ENCODE peak calls at places on chromosomes 7 and 10, in four cellular contexts. One of them, this sample, is unnamed.

GRCh38 chr10:3803884-3804741 is 19.1 kb upstream of the KLF6 start:
- DNase-seq in GM12878: no peak
- DNase-seq in K562: peak
- DNase-seq in HepG2: no peak
- DNase-seq in this sample: no peak

GRCh38 chr10:49661291-49661856 is 18.1 kb upstream of the C10orf53 start:
- DNase-seq in GM12878: no peak
- DNase-seq in K562: peak
- DNase-seq in HepG2: no peak
- DNase-seq in this sample: no peak

GRCh38 chr10:44873156-44873555 is 38.0 kb upstream of the TMEM72 start:
- DNase-seq in GM12878: no peak
- DNase-seq in K562: no peak
- DNase-seq in HepG2: no peak
- DNase-seq in this sample: no peak

GRCh38 chr7:151491859-151492258 is 27.8 kb downstream of the RHEB start:
- DNase-seq in GM12878: no peak
- DNase-seq in K562: no peak
- DNase-seq in HepG2: peak
- DNase-seq in this sample: no peak

GRCh38 chr7:111045469-111045868 is 45.5 kb upstream of the LRRN3 start:
- DNase-seq in GM12878: no peak
- DNase-seq in K562: no peak
- DNase-seq in HepG2: no peak
- DNase-seq in this sample: no peak

GRCh38 chr7:149669121-149669818 is 104.1 kb downstream of the ZNF467 start:
- DNase-seq in GM12878: no peak
- DNase-seq in K562: no peak
- DNase-seq in HepG2: peak
- DNase-seq in this sample: no peak

GRCh38 chr10:128796513-128796912 is 670.3 kb upstream of the MKI67 start:
- DNase-seq in GM12878: no peak
- DNase-seq in K562: no peak
- DNase-seq in HepG2: no peak
- DNase-seq in this sample: no peak

GRCh38 chr7:113582471-113582870 is 336.3 kb downstream of the PPP1R3A start:
- DNase-seq in GM12878: no peak
- DNase-seq in K562: no peak
- DNase-seq in HepG2: no peak
- DNase-seq in this sample: no peak

GRCh38 chr7:158975526-158976467 is 119.4 kb downstream of the DYNC2I1 start:
- DNase-seq in GM12878: no peak
- DNase-seq in K562: peak
- DNase-seq in HepG2: peak
- DNase-seq in this sample: no peak

GRCh38 chr10:6239213-6239991 is 36.7 kb downstream of the PFKFB3 start:
- DNase-seq in GM12878: peak
- DNase-seq in K562: peak
- DNase-seq in HepG2: peak
- DNase-seq in this sample: peak

GRCh38 chr10:86229378-86229777 is 137.2 kb downstream of the GRID1 start:
- DNase-seq in GM12878: no peak
- DNase-seq in K562: no peak
- DNase-seq in HepG2: no peak
- DNase-seq in this sample: no peak

GRCh38 chr10:129174167-129175014 is 292.6 kb upstream of the MGMT start:
- DNase-seq in GM12878: no peak
- DNase-seq in K562: no peak
- DNase-seq in HepG2: no peak
- DNase-seq in this sample: no peak

GRCh38 chr10:79159785-79160184 is 91.0 kb downstream of the ZMIZ1 start:
- DNase-seq in GM12878: no peak
- DNase-seq in K562: no peak
- DNase-seq in HepG2: no peak
- DNase-seq in this sample: peak

GRCh38 chr10:31064334-31064733 is 32.7 kb upstream of the ZNF438 start:
- DNase-seq in GM12878: no peak
- DNase-seq in K562: no peak
- DNase-seq in HepG2: no peak
- DNase-seq in this sample: no peak

GRCh38 chr10:78341953-78342614 is 308.4 kb downstream of the RPS24 start:
- DNase-seq in GM12878: no peak
- DNase-seq in K562: no peak
- DNase-seq in HepG2: no peak
- DNase-seq in this sample: no peak

GRCh38 chr7:106866298-106867281 is 1.5 kb downstream of the PIK3CG start:
- DNase-seq in GM12878: peak
- DNase-seq in K562: peak
- DNase-seq in HepG2: no peak
- DNase-seq in this sample: no peak

GRCh38 chr7:151754142-151754590 is 122.7 kb downstream of the PRKAG2 start:
- DNase-seq in GM12878: no peak
- DNase-seq in K562: peak
- DNase-seq in HepG2: peak
- DNase-seq in this sample: peak

GRCh38 chr7:68671046-68671445 is 927.2 kb upstream of the AUTS2 start:
- DNase-seq in GM12878: no peak
- DNase-seq in K562: no peak
- DNase-seq in HepG2: no peak
- DNase-seq in this sample: no peak

GRCh38 chr10:4758256-4758655 is 67.8 kb upstream of the AKR1E2 start:
- DNase-seq in GM12878: no peak
- DNase-seq in K562: no peak
- DNase-seq in HepG2: no peak
- DNase-seq in this sample: no peak

GRCh38 chr7:139673762-139674161 is 104.0 kb downstream of the HIPK2 start:
- DNase-seq in GM12878: no peak
- DNase-seq in K562: no peak
- DNase-seq in HepG2: no peak
- DNase-seq in this sample: no peak

GRCh38 chr10:119268871-119269506 is 61.6 kb downstream of the GRK5 start:
- DNase-seq in GM12878: peak
- DNase-seq in K562: no peak
- DNase-seq in HepG2: no peak
- DNase-seq in this sample: no peak

GRCh38 chr7:149422065-149422913 is 38.6 kb downstream of the ZNF777 start:
- DNase-seq in GM12878: peak
- DNase-seq in K562: peak
- DNase-seq in HepG2: peak
- DNase-seq in this sample: peak

GRCh38 chr7:66313913-66314568 is 108.9 kb downstream of the TPST1 start:
- DNase-seq in GM12878: no peak
- DNase-seq in K562: no peak
- DNase-seq in HepG2: no peak
- DNase-seq in this sample: no peak

GRCh38 chr7:27364344-27364758 is 121.7 kb downstream of the EVX1 start:
- DNase-seq in GM12878: no peak
- DNase-seq in K562: no peak
- DNase-seq in HepG2: no peak
- DNase-seq in this sample: no peak

GRCh38 chr7:98779800-98780199 is 90.0 kb downstream of the TMEM130 start:
- DNase-seq in GM12878: no peak
- DNase-seq in K562: no peak
- DNase-seq in HepG2: no peak
- DNase-seq in this sample: no peak

GRCh38 chr10:116742367-116743265 is at the start of gene HSPA12A:
- DNase-seq in GM12878: no peak
- DNase-seq in K562: peak
- DNase-seq in HepG2: no peak
- DNase-seq in this sample: peak

GRCh38 chr10:84296071-84296981 is 32.1 kb upstream of the CCSER2 start:
- DNase-seq in GM12878: no peak
- DNase-seq in K562: no peak
- DNase-seq in HepG2: no peak
- DNase-seq in this sample: no peak

GRCh38 chr10:132406750-132407149 is 9.8 kb downstream of the PWWP2B start:
- DNase-seq in GM12878: no peak
- DNase-seq in K562: no peak
- DNase-seq in HepG2: no peak
- DNase-seq in this sample: no peak

GRCh38 chr10:115093776-115094361 is 704 bp downstream of the ATRNL1 start:
- DNase-seq in GM12878: no peak
- DNase-seq in K562: no peak
- DNase-seq in HepG2: no peak
- DNase-seq in this sample: peak

GRCh38 chr7:83934118-83934734 is 260.4 kb downstream of the SEMA3A start:
- DNase-seq in GM12878: no peak
- DNase-seq in K562: no peak
- DNase-seq in HepG2: no peak
- DNase-seq in this sample: no peak

GRCh38 chr10:58512470-58513188 is at the start of gene BICC1:
- DNase-seq in GM12878: no peak
- DNase-seq in K562: no peak
- DNase-seq in HepG2: no peak
- DNase-seq in this sample: peak

DNA sequence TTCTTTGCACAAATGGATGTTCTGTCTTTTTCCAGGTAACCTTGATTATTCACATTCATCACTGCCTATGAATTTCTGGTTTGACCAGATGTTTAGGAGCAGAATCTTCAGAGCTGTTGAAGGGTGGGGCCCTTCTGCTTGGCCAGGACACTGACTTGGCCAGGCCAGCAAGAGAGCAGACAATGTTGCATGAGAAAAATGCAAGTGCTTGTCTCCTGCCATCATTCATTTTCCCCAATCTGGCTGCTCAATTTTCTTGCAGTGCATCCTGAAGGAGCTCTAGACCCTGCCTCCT is 1.6 kb upstream of the BLNK start:
- DNase-seq in GM12878: no peak
- DNase-seq in K562: no peak
- DNase-seq in HepG2: no peak
- DNase-seq in this sample: no peak
- TF ChIP-seq FOXM1 in GM12878: no peak
- TF ChIP-seq FOXM1 in K562: no peak
- TF ChIP-seq FOXM1 in HepG2: no peak
- TF ChIP-seq FOXM1 in this sample: no peak

GRCh38 chr7:1169409-1170368 is 9.7 kb upstream of the ZFAND2A start:
- DNase-seq in GM12878: peak
- DNase-seq in K562: peak
- DNase-seq in HepG2: peak
- DNase-seq in this sample: peak
- TF ChIP-seq SIN3A in GM12878: no peak
- TF ChIP-seq SIN3A in K562: no peak
- TF ChIP-seq SIN3A in HepG2: peak
- TF ChIP-seq SIN3A in this sample: no peak

GRCh38 chr10:22285130-22285529 is 31.1 kb upstream of the COMMD3 start:
- DNase-seq in GM12878: no peak
- DNase-seq in K562: no peak
- DNase-seq in HepG2: no peak
- DNase-seq in this sample: no peak

GRCh38 chr10:22278441-22278782 is 37.8 kb upstream of the COMMD3 start:
- DNase-seq in GM12878: no peak
- DNase-seq in K562: no peak
- DNase-seq in HepG2: no peak
- DNase-seq in this sample: no peak

GRCh38 chr10:22280078-22280477 is 36.1 kb upstream of the COMMD3 start:
- DNase-seq in GM12878: no peak
- DNase-seq in K562: no peak
- DNase-seq in HepG2: no peak
- DNase-seq in this sample: no peak
- TF ChIP-seq FOXM1 in GM12878: no peak
- TF ChIP-seq FOXM1 in K562: no peak
- TF ChIP-seq FOXM1 in HepG2: no peak
- TF ChIP-seq FOXM1 in this sample: no peak

DNA sequence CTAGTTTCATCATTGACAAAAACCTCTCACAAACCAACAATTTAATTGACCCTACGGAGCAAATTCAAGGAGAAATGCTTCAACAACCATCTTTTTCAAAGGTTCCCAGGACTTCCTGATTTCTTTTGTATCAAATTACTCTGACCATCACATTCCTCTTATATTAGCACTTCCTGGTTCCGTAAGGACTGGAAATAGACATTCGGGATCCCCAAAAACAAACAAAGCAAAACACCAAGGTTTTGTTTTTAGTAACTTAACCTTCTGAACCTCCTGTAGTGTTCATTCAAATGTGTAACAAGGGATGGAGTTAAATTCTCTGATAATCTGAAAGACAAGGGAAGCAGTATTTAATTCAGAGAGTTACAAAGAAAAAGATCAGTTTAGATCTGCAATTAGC is 387.6 kb upstream of the NRP1 start:
- DNase-seq in GM12878: no peak
- DNase-seq in K562: no peak
- DNase-seq in HepG2: no peak
- DNase-seq in this sample: no peak
- TF ChIP-seq SIN3A in GM12878: no peak
- TF ChIP-seq SIN3A in K562: no peak
- TF ChIP-seq SIN3A in HepG2: no peak
- TF ChIP-seq SIN3A in this sample: no peak

GRCh38 chr10:66639351-66639750 is 286.5 kb upstream of the LRRTM3 start:
- DNase-seq in GM12878: no peak
- DNase-seq in K562: no peak
- DNase-seq in HepG2: no peak
- DNase-seq in this sample: no peak

GRCh38 chr10:66642217-66642616 is 283.6 kb upstream of the LRRTM3 start:
- DNase-seq in GM12878: no peak
- DNase-seq in K562: no peak
- DNase-seq in HepG2: no peak
- DNase-seq in this sample: no peak

GRCh38 chr10:66637273-66638036 is 288.4 kb upstream of the LRRTM3 start:
- DNase-seq in GM12878: no peak
- DNase-seq in K562: no peak
- DNase-seq in HepG2: no peak
- DNase-seq in this sample: no peak
- TF ChIP-seq FOXM1 in GM12878: no peak
- TF ChIP-seq FOXM1 in K562: no peak
- TF ChIP-seq FOXM1 in HepG2: no peak
- TF ChIP-seq FOXM1 in this sample: no peak